ENCODE peak calls at places on chromosome 4, in four cellular contexts. Y is K562, J is GM12878, E is HepG2. Q is an unnamed sample.

GRCh38 chr4:106414366-106414765 is 45.8 kb upstream of the GIMD1 start:
- DNase-seq in Y (no peak), J (no peak), E (no peak), Q (no peak)

GRCh38 chr4:38315296-38315695 is 348.7 kb upstream of the KLF3 start:
- DNase-seq in Y (no peak), J (no peak), E (no peak), Q (no peak)

GRCh38 chr4:48396043-48396442 is 54.7 kb downstream of the SLAIN2 start:
- DNase-seq in Y (no peak), J (no peak), E (no peak), Q (no peak)

GRCh38 chr4:15457401-15458201 is 12.1 kb upstream of the CC2D2A start:
- DNase-seq in Y (peak), J (peak), E (peak), Q (no peak)

GRCh38 chr4:165360041-165360782 is 18.6 kb upstream of the CPE start:
- DNase-seq in Y (no peak), J (no peak), E (no peak), Q (no peak)

GRCh38 chr4:133233922-133234321 is 84.8 kb downstream of the PCDH10 start:
- DNase-seq in Y (no peak), J (no peak), E (no peak), Q (no peak)

GRCh38 chr4:17511041-17511949 is 595 bp downstream of the QDPR start:
- DNase-seq in Y (peak), J (no peak), E (peak), Q (peak)

GRCh38 chr4:27381806-27382205 is 521.2 kb downstream of the STIM2 start:
- DNase-seq in Y (no peak), J (no peak), E (no peak), Q (no peak)

GRCh38 chr4:128468485-128468989 is 180.9 kb upstream of the PGRMC2 start:
- DNase-seq in Y (no peak), J (no peak), E (no peak), Q (no peak)

GRCh38 chr4:41323706-41324105 is 67.0 kb downstream of the UCHL1 start:
- DNase-seq in Y (no peak), J (no peak), E (no peak), Q (no peak)

GRCh38 chr4:121668368-121669162 is 28.2 kb downstream of the ANXA5 start:
- DNase-seq in Y (no peak), J (no peak), E (no peak), Q (no peak)

GRCh38 chr4:63620271-63620670 is 789.0 kb downstream of the TECRL start:
- DNase-seq in Y (no peak), J (no peak), E (no peak), Q (no peak)

GRCh38 chr4:24664956-24665355 is 80.6 kb upstream of the DHX15 start:
- DNase-seq in Y (no peak), J (no peak), E (peak), Q (no peak)

GRCh38 chr4:153127773-153128494 is 76.3 kb upstream of the TRIM2 start:
- DNase-seq in Y (peak), J (peak), E (peak), Q (peak)

GRCh38 chr4:145289403-145290076 is 109.2 kb upstream of the OTUD4 start:
- DNase-seq in Y (no peak), J (no peak), E (no peak), Q (no peak)

GRCh38 chr4:71593306-71593705 is 190.6 kb downstream of the GC start:
- DNase-seq in Y (no peak), J (no peak), E (no peak), Q (no peak)

GRCh38 chr4:47032405-47033106 is 1.2 kb downstream of the GABRB1 start:
- DNase-seq in Y (no peak), J (no peak), E (peak), Q (peak)

GRCh38 chr4:8536467-8536866 is 43.7 kb upstream of the GPR78 start:
- DNase-seq in Y (no peak), J (no peak), E (no peak), Q (no peak)

GRCh38 chr4:165383757-165384156 is 4.9 kb downstream of the CPE start:
- DNase-seq in Y (no peak), J (no peak), E (no peak), Q (no peak)

GRCh38 chr4:108111781-108112180 is 57.0 kb downstream of the LEF1 start:
- DNase-seq in Y (no peak), J (no peak), E (no peak), Q (no peak)

GRCh38 chr4:140485939-140486338 is 12.2 kb downstream of the MGAT4D start:
- DNase-seq in Y (no peak), J (no peak), E (no peak), Q (no peak)

GRCh38 chr4:143531773-143532491 is 18.4 kb downstream of the SMARCA5 start:
- DNase-seq in Y (no peak), J (no peak), E (no peak), Q (no peak)

GRCh38 chr4:69759189-69759604 is 1.2 kb downstream of the SULT1B1 start:
- DNase-seq in Y (no peak), J (no peak), E (no peak), Q (no peak)

GRCh38 chr4:174324725-174325124 is 41.0 kb downstream of the CEP44 start:
- DNase-seq in Y (no peak), J (no peak), E (no peak), Q (no peak)

GRCh38 chr4:158169516-158169915 is 3.3 kb downstream of the GASK1B start:
- DNase-seq in Y (no peak), J (no peak), E (no peak), Q (no peak)

GRCh38 chr4:54658321-54659093 is 750 bp downstream of the KIT start:
- DNase-seq in Y (peak), J (no peak), E (peak), Q (peak)

GRCh38 chr4:110231869-110232268 is 33.5 kb upstream of the ELOVL6 start:
- DNase-seq in Y (no peak), J (no peak), E (peak), Q (no peak)

GRCh38 chr4:97646997-97647396 is 496.3 kb downstream of the STPG2 start:
- DNase-seq in Y (no peak), J (no peak), E (no peak), Q (no peak)

GRCh38 chr4:36844448-36844847 is 400.1 kb upstream of the NWD2 start:
- DNase-seq in Y (no peak), J (no peak), E (no peak), Q (no peak)

GRCh38 chr4:7642764-7643495 is 208.2 kb upstream of the PSAPL1 start:
- DNase-seq in Y (no peak), J (no peak), E (no peak), Q (no peak)

GRCh38 chr4:54872246-54872645 is 214.5 kb downstream of the KIT start:
- DNase-seq in Y (no peak), J (no peak), E (no peak), Q (no peak)

GRCh38 chr4:94334519-94334918 is 8.1 kb downstream of the HPGDS start:
- DNase-seq in Y (no peak), J (no peak), E (no peak), Q (no peak)

GRCh38 chr4:59553739-59554126 is 1646.4 kb upstream of the ADGRL3 start:
- DNase-seq in Y (no peak), J (no peak), E (no peak), Q (no peak)

GRCh38 chr4:144754562-144755410 is 108.8 kb downstream of the HHIP start:
- DNase-seq in Y (no peak), J (no peak), E (no peak), Q (peak)

GRCh38 chr4:133148690-133149363 is at the start of gene PCDH10:
- DNase-seq in Y (peak), J (no peak), E (peak), Q (peak)

DNA sequence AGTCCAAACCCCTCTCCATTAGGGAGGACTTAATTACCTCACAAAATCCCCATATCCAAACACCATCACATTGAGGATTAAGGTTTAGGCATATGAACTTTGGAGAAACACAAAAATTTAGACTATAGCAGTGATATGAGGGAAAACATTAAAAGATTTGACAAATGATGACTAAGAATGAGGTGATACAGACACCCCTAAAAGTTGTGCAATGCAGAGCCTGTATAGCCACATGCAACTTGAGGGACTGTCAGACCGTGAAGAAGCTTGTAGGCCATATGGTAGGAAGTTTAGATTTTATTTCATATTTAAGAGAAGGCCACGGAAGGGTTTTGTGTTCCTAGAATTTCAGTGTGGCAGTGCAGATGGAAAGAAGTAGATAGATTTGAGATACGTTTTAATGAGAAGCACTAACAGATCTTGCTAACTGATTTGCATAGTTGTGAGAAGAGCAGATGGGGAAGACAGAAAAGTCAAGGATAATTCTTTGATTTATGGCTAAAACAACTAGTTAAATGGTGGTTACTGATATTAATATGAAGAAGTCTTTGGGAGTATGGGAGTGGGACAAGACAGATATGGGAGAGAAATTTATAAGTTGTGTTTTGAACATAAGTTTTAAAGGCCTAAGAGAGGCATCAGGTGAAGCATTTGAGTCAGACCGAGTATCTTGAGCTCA is 5.5 kb upstream of the FIP1L1 start:
- DNase-seq in Y (no peak), J (no peak), E (no peak), Q (no peak)
- TF ChIP-seq ETV6 in Y (no peak), J (no peak), E (no peak), Q (no peak)

GRCh38 chr4:72895408-72895807 is 174.1 kb downstream of the COX18 start:
- DNase-seq in Y (no peak), J (no peak), E (no peak), Q (no peak)
- TF ChIP-seq ETV6 in Y (no peak), J (no peak), E (no peak), Q (no peak)

GRCh38 chr4:77695769-77696168 is 90.1 kb downstream of the CXCL13 start:
- DNase-seq in Y (no peak), J (no peak), E (peak), Q (no peak)
- TF ChIP-seq ETV6 in Y (no peak), J (no peak), E (no peak), Q (no peak)

GRCh38 chr4:57501715-57502114 is 391.5 kb upstream of the IGFBP7 start:
- DNase-seq in Y (no peak), J (no peak), E (no peak), Q (no peak)
- TF ChIP-seq ETV6 in Y (no peak), J (no peak), E (no peak), Q (no peak)

GRCh38 chr4:177191586-177191985 is 118.1 kb upstream of the NEIL3 start:
- DNase-seq in Y (no peak), J (no peak), E (no peak), Q (no peak)
- TF ChIP-seq ETV6 in Y (no peak), J (no peak), E (no peak), Q (no peak)

DNA sequence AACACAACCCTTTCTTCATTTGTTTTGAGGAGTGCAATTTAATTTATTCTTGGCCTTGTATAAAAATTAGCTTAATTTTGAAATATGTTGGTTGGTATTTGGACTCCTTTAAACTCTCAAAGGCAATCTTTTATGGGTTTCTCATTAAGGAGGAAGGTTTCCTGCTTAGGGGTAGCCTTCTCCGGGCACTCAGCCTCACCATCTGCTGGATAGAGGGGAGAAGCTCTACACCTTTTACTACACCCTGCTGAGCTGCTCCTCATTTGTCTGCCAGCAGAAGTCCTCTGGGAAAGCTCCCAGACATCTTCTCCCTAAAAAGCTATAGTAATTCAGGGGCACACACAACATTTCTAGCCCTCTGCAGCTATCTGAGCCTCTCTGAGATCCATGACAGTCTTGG is 179.1 kb downstream of the SOWAHB start:
- DNase-seq in Y (no peak), J (no peak), E (no peak), Q (no peak)
- TF ChIP-seq ETV6 in Y (no peak), J (no peak), E (no peak), Q (no peak)

GRCh38 chr4:139454646-139455045 is 725 bp downstream of the RAB33B start:
- DNase-seq in Y (no peak), J (no peak), E (no peak), Q (no peak)

GRCh38 chr4:139453041-139453370 is 915 bp upstream of the RAB33B start:
- DNase-seq in Y (no peak), J (peak), E (peak), Q (no peak)

GRCh38 chr4:139453371-139454110 is 380 bp upstream of the RAB33B start:
- DNase-seq in Y (peak), J (peak), E (peak), Q (peak)

GRCh38 chr4:139455187-139455586 is 1.3 kb downstream of the RAB33B start:
- DNase-seq in Y (no peak), J (no peak), E (no peak), Q (no peak)

DNA sequence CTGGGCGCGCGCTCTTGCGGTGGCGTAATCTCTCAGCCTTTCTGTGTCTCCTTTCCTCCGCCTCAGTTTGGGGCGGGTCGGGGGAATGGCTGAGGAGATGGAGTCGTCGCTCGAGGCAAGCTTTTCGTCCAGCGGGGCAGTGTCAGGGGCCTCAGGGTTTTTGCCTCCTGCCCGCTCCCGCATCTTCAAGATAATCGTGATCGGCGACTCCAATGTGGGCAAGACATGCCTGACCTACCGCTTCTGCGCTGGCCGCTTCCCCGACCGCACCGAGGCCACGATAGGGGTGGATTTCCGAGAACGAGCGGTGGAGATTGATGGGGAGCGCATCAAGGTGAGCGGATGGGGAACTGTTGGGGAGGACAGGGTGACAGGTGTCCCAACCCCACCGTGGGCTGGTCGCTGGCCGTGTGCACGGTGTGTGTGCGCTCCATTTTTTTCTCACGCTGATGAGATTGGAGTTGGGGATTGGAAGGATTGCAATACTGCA is at the start of gene RAB33B:
- DNase-seq in Y (no peak), J (no peak), E (no peak), Q (no peak)
- TF ChIP-seq ETV6 in Y (no peak), J (no peak), E (no peak), Q (no peak)

Q was measured in WTC11.